ENCODE peak calls at places on chromosomes 1 and 21, in six cellular contexts. E, V, F, D, T and W are unnamed samples.

GRCh38 chr1:212219679-212220463 is 65.3 kb upstream of the PPP2R5A start:
- ATAC-seq in E (no peak), V (no peak), F (peak; percentile 54), D (peak; percentile 58), T (no peak), W (no peak)

GRCh38 chr1:184299796-184300195 is 87.0 kb upstream of the C1orf21 start:
- ATAC-seq in E (no peak), V (no peak), F (no peak), D (no peak), T (no peak), W (no peak)

GRCh38 chr1:156847591-156848460 is 11.1 kb downstream of the INSRR start:
- ATAC-seq in E (no peak), V (no peak), F (no peak), D (no peak), T (peak; percentile 28), W (no peak)

GRCh38 chr1:203281851-203282661 is 23.3 kb upstream of the BTG2 start:
- ATAC-seq in E (peak; percentile 67), V (no peak), F (peak; percentile 49), D (no peak), T (no peak), W (no peak)

GRCh38 chr1:59445040-59445439 is 148.1 kb downstream of the FGGY start:
- ATAC-seq in E (no peak), V (peak; percentile 92), F (peak; percentile 19), D (peak; percentile 68), T (no peak), W (peak; percentile 75)

GRCh38 chr1:201530741-201531521 is 8.0 kb upstream of the NAV1 start:
- ATAC-seq in E (peak; percentile 95), V (peak; percentile 97), F (peak; percentile 98), D (peak; percentile 93), T (peak; percentile 94), W (peak; percentile 88)

GRCh38 chr1:7705048-7705907 is 65.8 kb upstream of the VAMP3 start:
- ATAC-seq in E (no peak), V (no peak), F (no peak), D (peak; percentile 17), T (peak; percentile 39), W (peak; percentile 8)

GRCh38 chr1:45260244-45260643 is 53.8 kb upstream of the ZSWIM5 start:
- ATAC-seq in E (peak; percentile 72), V (no peak), F (no peak), D (no peak), T (no peak), W (no peak)

GRCh38 chr1:211648980-211649934 is 26.2 kb downstream of the NEK2 start:
- ATAC-seq in E (peak; percentile 93), V (peak; percentile 74), F (peak; percentile 82), D (peak; percentile 91), T (no peak), W (peak; percentile 84)

GRCh38 chr1:227788279-227789041 is 27.0 kb upstream of the PRSS38 start:
- ATAC-seq in E (peak; percentile 53), V (peak; percentile 85), F (peak; percentile 85), D (peak; percentile 74), T (peak; percentile 87), W (peak; percentile 78)

GRCh38 chr1:165647517-165647916 is 16.5 kb downstream of the MGST3 start:
- ATAC-seq in E (peak; percentile 60), V (no peak), F (no peak), D (no peak), T (no peak), W (no peak)

GRCh38 chr1:8283058-8283884 is 34.6 kb upstream of the SLC45A1 start:
- ATAC-seq in E (no peak), V (no peak), F (no peak), D (peak; percentile 82), T (peak; percentile 49), W (no peak)

GRCh38 chr1:89148259-89148658 is 22.3 kb upstream of the GBP2 start:
- ATAC-seq in E (no peak), V (no peak), F (no peak), D (no peak), T (no peak), W (no peak)

GRCh38 chr21:32554832-32555436 is 30.4 kb downstream of the TCP10L start:
- ATAC-seq in E (no peak), V (no peak), F (peak; percentile 70), D (no peak), T (no peak), W (no peak)

GRCh38 chr1:85334962-85335361 is 58.5 kb upstream of the BCL10 start:
- ATAC-seq in E (no peak), V (no peak), F (no peak), D (no peak), T (no peak), W (no peak)

GRCh38 chr1:87463917-87464565 is 135.4 kb downstream of the LMO4 start:
- ATAC-seq in E (no peak), V (no peak), F (no peak), D (no peak), T (no peak), W (no peak)

GRCh38 chr1:37265156-37265555 is 209.2 kb upstream of the ZC3H12A start:
- ATAC-seq in E (no peak), V (no peak), F (no peak), D (no peak), T (no peak), W (no peak)

GRCh38 chr1:97160796-97161195 is 439.2 kb downstream of the PTBP2 start:
- ATAC-seq in E (no peak), V (no peak), F (no peak), D (no peak), T (no peak), W (no peak)

GRCh38 chr1:167185062-167185461 is 35.6 kb upstream of the POU2F1 start:
- ATAC-seq in E (no peak), V (no peak), F (no peak), D (no peak), T (no peak), W (no peak)

GRCh38 chr1:59292557-59292956 is 4.3 kb upstream of the FGGY start:
- ATAC-seq in E (peak; percentile 1), V (no peak), F (no peak), D (peak; percentile 25), T (no peak), W (no peak)

GRCh38 chr1:19688041-19688842 is 23.6 kb downstream of the HTR6 start:
- ATAC-seq in E (no peak), V (no peak), F (no peak), D (no peak), T (no peak), W (no peak)

GRCh38 chr1:6275826-6276764 is 15.2 kb upstream of the GPR153 start:
- ATAC-seq in E (no peak), V (no peak), F (peak; percentile 40), D (peak; percentile 16), T (no peak), W (peak; percentile 74)

GRCh38 chr21:29091032-29091431 is 17.6 kb upstream of the CCT8 start:
- ATAC-seq in E (no peak), V (no peak), F (no peak), D (no peak), T (no peak), W (no peak)

GRCh38 chr1:107626075-107626796 is 338.7 kb downstream of the VAV3 start:
- ATAC-seq in E (no peak), V (no peak), F (no peak), D (no peak), T (no peak), W (no peak)

GRCh38 chr1:96362623-96363022 is 359.0 kb upstream of the PTBP2 start:
- ATAC-seq in E (no peak), V (peak; percentile 98), F (no peak), D (peak; percentile 79), T (peak; percentile 98), W (no peak)

DNA sequence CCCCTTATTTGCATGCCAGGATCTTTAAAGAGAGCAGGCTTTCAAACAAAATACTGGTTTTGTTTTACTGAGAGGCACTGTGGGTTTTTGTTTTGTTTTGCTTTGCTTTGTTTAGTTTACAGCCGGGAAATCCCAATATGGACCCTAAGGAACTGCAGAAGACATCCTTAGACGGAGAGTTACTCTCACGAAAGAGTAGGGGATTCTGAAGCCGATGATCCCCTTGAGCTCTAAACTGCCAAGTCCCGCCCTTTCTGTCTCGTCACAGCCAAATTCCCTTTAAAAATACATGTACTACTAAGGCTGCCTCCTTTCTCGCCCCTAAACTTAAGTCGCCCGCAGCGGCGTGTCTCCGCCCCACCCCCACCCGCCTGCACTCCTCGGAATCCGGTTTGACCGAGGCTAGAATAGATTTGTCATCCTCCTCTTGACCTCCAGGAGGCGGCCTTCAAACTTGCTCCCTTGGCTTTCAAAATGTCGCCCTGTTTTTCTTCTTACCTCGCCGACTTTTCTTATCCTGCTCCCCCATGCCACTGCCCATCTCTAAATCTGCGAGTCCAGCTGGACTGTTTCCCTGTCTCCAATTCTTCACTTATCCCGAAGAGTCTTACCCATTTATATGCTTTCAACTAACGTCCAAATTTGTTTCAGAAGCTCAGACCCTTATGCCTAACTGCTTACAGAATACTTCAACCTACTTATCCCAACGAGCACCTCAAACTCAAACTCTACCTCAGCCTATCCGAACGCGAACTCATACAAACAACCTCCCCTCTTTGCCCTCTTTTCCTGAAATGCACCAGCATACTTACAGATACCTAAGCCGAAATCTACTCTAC is 11.0 kb upstream of the BOLA1 start:
- ATAC-seq in E (peak; percentile 1), V (peak; percentile 37), F (peak; percentile 36), D (peak; percentile 60), T (peak; percentile 33), W (peak; percentile 42)
- TF ChIP-seq POLR2AphosphoS5 in E (peak; percentile 81), V (peak; percentile 83), F (peak; percentile 59), D (no peak), T (peak; percentile 81), W (peak; percentile 28)

DNA sequence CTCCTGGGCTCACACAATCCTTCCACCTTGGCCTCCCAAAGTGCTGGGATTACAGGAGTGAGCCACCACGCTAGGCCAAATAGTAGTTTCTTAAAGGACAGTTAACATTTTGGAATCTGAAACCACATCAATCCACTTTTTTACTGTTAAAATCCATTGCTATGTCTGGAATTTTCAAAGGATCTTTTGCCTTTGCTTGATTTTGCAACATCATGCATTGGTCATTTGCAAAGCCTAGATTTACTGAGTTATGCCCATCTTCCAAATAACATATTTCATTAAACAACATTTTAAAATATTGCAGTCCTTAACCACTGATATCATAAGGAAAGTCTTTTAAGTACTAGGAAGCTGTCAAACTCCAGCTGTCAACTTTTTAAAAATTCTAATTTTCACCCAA is 3.3 kb downstream of the POGZ start:
- ATAC-seq in E (no peak), V (no peak), F (no peak), D (no peak), T (no peak), W (no peak)
- TF ChIP-seq POLR2AphosphoS5 in E (no peak), V (no peak), F (no peak), D (no peak), T (no peak), W (no peak)

GRCh38 chr1:243255791-243256512 is at the start of gene SDCCAG8:
- ATAC-seq in E (peak; percentile 91), V (peak; percentile 81), F (peak; percentile 81), D (peak; percentile 96), T (peak; percentile 90), W (peak; percentile 95)
- TF ChIP-seq POLR2AphosphoS5 in E (peak; percentile 90), V (peak; percentile 98), F (peak; percentile 89), D (peak; percentile 88), T (peak; percentile 74), W (no peak)

GRCh38 chr1:117366982-117367768 is at the start of gene MAN1A2:
- ATAC-seq in E (peak; percentile 85), V (peak; percentile 82), F (peak; percentile 77), D (peak; percentile 96), T (peak; percentile 90), W (peak; percentile 89)

GRCh38 chr1:117367769-117368059 is 465 bp downstream of the MAN1A2 start:
- ATAC-seq in E (peak; percentile 1), V (no peak), F (peak; percentile 5), D (no peak), T (no peak), W (no peak)

GRCh38 chr1:117366281-117366981 is 818 bp upstream of the MAN1A2 start:
- ATAC-seq in E (peak; percentile 73), V (peak; percentile 78), F (peak; percentile 58), D (peak; percentile 96), T (peak; percentile 82), W (peak; percentile 86)

GRCh38 chr1:117370071-117370470 is 2.8 kb downstream of the MAN1A2 start:
- ATAC-seq in E (no peak), V (no peak), F (peak; percentile 9), D (no peak), T (no peak), W (no peak)

GRCh38 chr1:117368116-117369108 is 1.2 kb downstream of the MAN1A2 start:
- ATAC-seq in E (peak; percentile 10), V (no peak), F (peak; percentile 59), D (no peak), T (no peak), W (no peak)
- TF ChIP-seq POLR2AphosphoS5 in E (no peak), V (no peak), F (no peak), D (no peak), T (no peak), W (no peak)